ENCODE peak calls at places on chromosomes 13 and 19, in nine cellular contexts. I, J, Y, B, W, A, S, X and O are unnamed samples.

GRCh38 chr13:97659602-97660001 is 225.6 kb downstream of the RAP2A start:
- DNase-seq in Y (no peak), S (peak), A (peak), J (peak), I (no peak), X (no peak), W (no peak), B (peak), O (no peak)

GRCh38 chr19:47357788-47358680 is 8.9 kb downstream of the DHX34 start:
- DNase-seq in X (no peak), S (no peak), A (no peak), J (no peak), B (no peak), Y (no peak), W (no peak), I (no peak), O (no peak)

GRCh38 chr19:42126565-42126964 is 5.7 kb downstream of the POU2F2 start:
- DNase-seq in Y (no peak), I (no peak), J (no peak), X (no peak), B (no peak), A (no peak), S (no peak), W (no peak), O (no peak)

GRCh38 chr19:31596751-31597150 is 247.5 kb upstream of the TSHZ3 start:
- DNase-seq in Y (no peak), B (no peak), J (no peak), A (no peak), X (no peak), W (no peak), I (no peak), S (no peak), O (no peak)

GRCh38 chr13:95643814-95644598 is 500 bp downstream of the DZIP1 start:
- DNase-seq in Y (no peak), S (peak), I (peak), A (peak), J (no peak), W (no peak), B (peak), X (peak), O (peak)

GRCh38 chr19:2355168-2356035 is 4.7 kb upstream of the TMPRSS9 start:
- DNase-seq in X (no peak), J (no peak), S (peak), Y (no peak), W (no peak), A (peak), B (no peak), I (no peak), O (no peak)

GRCh38 chr13:39820606-39821005 is 165.1 kb downstream of the COG6 start:
- DNase-seq in B (no peak), S (no peak), Y (no peak), I (no peak), W (no peak), J (no peak), A (no peak), X (no peak), O (no peak)

GRCh38 chr13:34941436-34941834 is 635 bp upstream of the NBEA start:
- DNase-seq in S (no peak), X (no peak), B (no peak), J (no peak), W (no peak), Y (no peak), A (no peak), I (no peak), O (no peak)

GRCh38 chr19:41888926-41889325 is 5.9 kb downstream of the ARHGEF1 start:
- DNase-seq in Y (no peak), A (no peak), J (no peak), S (no peak), X (no peak), B (no peak), W (no peak), I (no peak), O (no peak)